ENCODE peak calls at places on chromosome 17, in five cellular contexts. C, Z, F, V and X are unnamed samples. For H3K36me3, the result is how much of the 10 kb centered on the place peaks cover.

GRCh38 chr17:51653902-51654301 is 393.6 kb downstream of the UTP18 start:
- DNase-seq in C (no peak), Z (peak), V (no peak), F (no peak), X (no peak)

GRCh38 chr17:2259769-2260536 is 43.6 kb downstream of the SMG6 start:
- DNase-seq in F (no peak), Z (no peak), V (peak), C (no peak), X (no peak)

GRCh38 chr17:18139498-18139897 is 30.9 kb downstream of the MYO15A start:
- DNase-seq in Z (no peak), V (no peak), C (no peak), F (no peak), X (no peak)

GRCh38 chr17:45130640-45131293 is 1.5 kb downstream of the PLCD3 start:
- DNase-seq in V (no peak), C (no peak), Z (peak), F (no peak), X (no peak)

GRCh38 chr17:79226037-79226436 is 151.4 kb downstream of the ENGASE start:
- DNase-seq in V (no peak), Z (no peak), F (no peak), C (no peak), X (no peak)

GRCh38 chr17:21385281-21385845 is 9.2 kb downstream of the KCNJ12 start:
- DNase-seq in Z (no peak), F (no peak), V (no peak), C (no peak), X (no peak)

GRCh38 chr17:61574542-61575351 is 16.3 kb downstream of the NACA2 start:
- DNase-seq in Z (peak), F (peak), V (peak), C (no peak), X (no peak)

GRCh38 chr17:80177986-80178590 is 8.3 kb downstream of the CARD14 start:
- DNase-seq in Z (peak), F (peak), V (no peak), C (no peak), X (no peak)

GRCh38 chr17:78933959-78934568 is 8.9 kb upstream of the TIMP2 start:
- DNase-seq in Z (peak), F (peak), V (peak), C (peak), X (peak)

GRCh38 chr17:16106161-16106891 is 106.7 kb downstream of the TTC19 start:
- DNase-seq in V (peak), C (no peak), Z (no peak), F (no peak), X (no peak)

GRCh38 chr17:61205406-61205805 is 194.2 kb upstream of the TBX2 start:
- DNase-seq in C (no peak), V (no peak), F (no peak), Z (no peak), X (no peak)

GRCh38 chr17:50864747-50865059 is 1.5 kb downstream of the TOB1 start:
- DNase-seq in V (no peak), F (no peak), Z (no peak), C (no peak), X (no peak)

GRCh38 chr17:14200354-14200753 is 36.3 kb downstream of the CDRT15 start:
- DNase-seq in Z (no peak), V (no peak), C (no peak), F (no peak), X (no peak)

GRCh38 chr17:17349724-17350106 is 46.5 kb downstream of the NT5M start:
- DNase-seq in Z (peak), V (no peak), C (no peak), F (no peak), X (no peak)

GRCh38 chr17:17700251-17700969 is 19.2 kb downstream of the RAI1 start:
- DNase-seq in F (no peak), V (no peak), C (no peak), Z (peak), X (no peak)

GRCh38 chr17:56798916-56799315 is 34.8 kb downstream of the C17orf67 start:
- DNase-seq in V (no peak), F (no peak), C (no peak), Z (peak), X (no peak)

GRCh38 chr17:81097943-81098308 is 63.0 kb downstream of the BAIAP2 start:
- DNase-seq in V (peak), C (peak), Z (no peak), F (peak), X (no peak)

GRCh38 chr17:28574536-28574935 is 2.2 kb downstream of the ALDOC start:
- DNase-seq in V (no peak), F (no peak), C (no peak), Z (no peak), X (no peak)

GRCh38 chr17:37476431-37477130 is 13.1 kb upstream of the DUSP14 start:
- DNase-seq in C (no peak), F (no peak), V (peak), Z (no peak), X (no peak)

GRCh38 chr17:17384961-17385360 is 81.8 kb downstream of the NT5M start:
- DNase-seq in V (no peak), Z (no peak), F (no peak), C (no peak), X (no peak)

GRCh38 chr17:1091885-1092284 is 87.9 kb downstream of the ABR start:
- DNase-seq in F (no peak), C (no peak), Z (no peak), V (no peak), X (no peak)

GRCh38 chr17:11628374-11628773 is 30.1 kb downstream of the DNAH9 start:
- DNase-seq in Z (peak), C (no peak), F (no peak), V (no peak), X (no peak)

DNA sequence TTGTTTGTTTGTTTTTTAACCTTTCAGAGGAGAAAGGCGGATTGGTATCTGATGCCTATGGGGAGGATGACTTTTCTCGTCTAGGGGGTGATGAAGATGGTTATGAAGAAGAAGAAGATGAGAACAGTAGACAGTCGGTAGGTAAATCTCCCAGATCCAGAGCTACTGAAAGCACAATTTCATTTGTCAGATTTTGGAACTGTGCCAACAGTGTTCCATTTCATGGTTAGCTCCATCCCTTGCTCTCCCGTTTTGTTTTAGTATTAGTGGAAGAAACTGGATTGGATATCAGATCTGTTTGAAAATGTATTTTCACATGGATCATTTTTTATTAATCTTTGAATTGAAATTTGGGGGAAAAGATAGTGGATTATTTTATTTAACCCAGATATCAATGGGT is 1.4 kb downstream of the SAP30BP start:
- DNase-seq in C (no peak), Z (no peak), F (no peak), V (no peak), X (no peak)
- H3K36me3 ChIP-seq in C (under half), Z (under half), F (under half), V (under half), X (under half)

GRCh38 chr17:39196191-39196819 is 1.2 kb downstream of the CACNB1 start:
- DNase-seq in C (no peak), V (no peak), Z (no peak), F (no peak), X (no peak)

GRCh38 chr17:39194089-39194984 is 3.1 kb downstream of the CACNB1 start:
- DNase-seq in V (peak), Z (peak), C (peak), F (peak), X (no peak)

GRCh38 chr17:39196820-39197331 is 593 bp downstream of the CACNB1 start:
- DNase-seq in Z (peak), V (peak), F (no peak), C (peak), X (no peak)

GRCh38 chr17:39194985-39195524 is 2.4 kb downstream of the CACNB1 start:
- DNase-seq in F (no peak), Z (peak), V (no peak), C (no peak), X (no peak)

DNA sequence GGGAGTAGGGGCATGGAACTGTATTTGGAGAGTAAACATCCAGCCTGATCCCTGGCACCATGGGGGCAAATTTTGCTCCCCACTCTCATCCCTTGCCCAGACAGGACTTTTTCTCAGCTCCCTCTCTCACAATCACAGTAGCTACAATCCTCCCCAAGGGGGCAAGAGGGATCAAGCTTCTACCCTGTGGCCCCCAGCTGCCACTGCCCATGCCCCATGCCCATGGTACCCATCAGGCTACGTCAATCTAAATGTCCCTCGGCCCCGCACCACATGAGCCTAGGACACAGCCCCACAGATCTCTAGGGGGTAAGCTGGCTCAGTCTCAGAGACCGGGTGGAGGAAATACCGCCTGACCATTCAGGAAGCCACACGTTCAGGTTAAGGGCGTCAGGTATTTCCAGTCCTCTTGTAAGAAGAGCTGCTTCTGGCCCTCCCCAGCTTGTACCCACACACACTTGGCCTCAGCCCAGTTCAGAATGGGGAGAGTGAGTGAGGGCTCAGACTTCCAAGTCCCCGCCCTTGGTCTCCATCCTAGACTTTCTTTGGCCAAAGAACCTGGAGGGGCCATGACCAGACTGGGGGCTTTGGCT is 1.8 kb downstream of the CACNB1 start:
- DNase-seq in C (peak), V (no peak), Z (no peak), F (no peak), X (no peak)
- H3K4me3 ChIP-seq in C (peak), V (no peak), Z (peak), F (peak), X (no peak)

GRCh38 chr17:40921026-40921425 is 16.4 kb downstream of the KRT23 start:
- DNase-seq in F (no peak), C (no peak), Z (no peak), V (no peak), X (no peak)
- H3K36me3 ChIP-seq in F (under half), C (under half), Z (under half), V (under half), X (under half)

DNA sequence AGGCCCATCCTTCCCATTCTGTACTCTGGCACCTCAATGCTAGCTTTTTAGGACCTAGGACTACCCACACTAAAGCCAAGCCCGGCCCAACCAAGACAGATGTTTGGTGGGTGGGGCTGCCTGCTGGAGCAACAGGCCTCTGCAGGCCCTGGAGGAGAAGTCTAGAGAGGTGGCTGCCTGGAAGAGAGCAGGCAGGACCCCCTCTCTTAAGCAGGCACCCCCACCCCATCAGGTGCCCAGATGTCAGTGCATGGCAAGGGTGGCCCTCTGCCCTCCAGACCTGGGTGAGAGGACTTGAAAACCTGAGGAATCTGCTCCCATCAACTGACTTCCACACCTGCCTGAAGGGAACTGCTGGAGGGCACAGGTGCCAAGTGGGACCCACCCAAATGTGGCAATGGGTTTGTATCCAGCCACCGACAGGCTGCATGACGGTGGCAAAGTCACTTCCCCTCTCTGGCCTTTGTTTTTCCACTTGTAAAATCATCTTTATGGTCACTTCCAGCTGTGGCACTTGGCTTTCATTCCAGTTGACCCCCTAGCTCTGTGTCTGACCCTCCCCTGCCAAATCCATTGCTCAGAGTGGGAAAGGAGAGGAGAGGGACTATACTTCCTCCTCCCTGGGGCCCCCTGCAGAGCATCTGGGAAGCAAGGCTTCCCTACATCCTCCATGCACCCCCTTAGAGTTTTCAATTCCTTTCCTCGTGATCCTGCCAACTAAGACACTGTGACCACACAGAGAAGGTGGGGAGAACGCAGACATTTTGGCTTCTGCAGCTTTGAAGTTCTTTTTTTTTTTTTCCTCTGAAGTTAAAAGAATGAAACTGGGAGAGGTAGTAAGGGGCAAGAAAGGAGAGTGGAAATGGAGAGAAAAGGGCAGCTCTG is 1.6 kb upstream of the STAT5A start:
- DNase-seq in F (no peak), Z (peak), V (no peak), C (peak), X (no peak)
- H3K4me3 ChIP-seq in F (no peak), Z (no peak), V (no peak), C (peak), X (no peak)

GRCh38 chr17:64536913-64537312 is 30.1 kb downstream of the CEP95 start:
- DNase-seq in F (no peak), Z (no peak), C (no peak), V (no peak), X (no peak)
- H3K36me3 ChIP-seq in F (half or more), Z (under half), C (half or more), V (under half), X (under half)

DNA sequence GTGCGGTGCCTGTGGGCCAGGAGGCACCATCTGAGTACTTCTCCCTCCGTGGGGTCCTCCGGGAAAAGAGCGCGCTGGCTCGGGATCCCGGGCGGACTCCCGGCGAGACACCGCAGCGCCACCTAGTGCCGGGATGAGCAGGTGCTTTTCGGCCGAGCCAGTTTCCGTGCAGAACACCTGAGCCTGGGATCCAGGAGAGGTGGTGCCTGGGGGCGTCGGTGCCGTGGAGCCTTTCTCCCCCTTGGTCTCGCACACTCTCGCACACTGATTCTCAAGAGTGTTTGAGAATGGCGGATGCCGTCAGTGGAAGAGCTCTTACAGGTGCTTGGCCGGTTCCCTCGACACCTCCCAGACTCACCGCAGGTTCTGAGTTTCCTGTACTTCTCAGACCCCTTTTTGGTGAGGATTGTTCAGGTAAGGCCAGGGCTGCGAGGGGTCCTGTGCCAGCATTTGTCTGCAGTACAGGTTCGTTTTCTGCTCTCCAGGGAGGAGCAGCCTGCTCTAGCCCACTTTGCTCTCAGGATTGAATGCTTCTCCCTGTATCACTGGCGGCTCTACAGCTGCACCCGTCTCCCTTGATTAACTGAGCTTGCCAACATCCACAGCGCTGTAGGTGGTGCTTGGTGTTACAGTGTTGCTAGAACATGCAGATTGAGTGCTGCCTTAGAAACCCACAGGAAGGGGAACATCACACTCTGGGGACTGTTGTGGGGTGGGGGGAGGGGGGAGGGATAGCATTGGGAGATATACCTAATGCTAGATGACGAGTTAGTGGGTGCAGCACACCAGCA is 23.4 kb downstream of the TBCD start:
- DNase-seq in C (no peak), F (no peak), V (peak), Z (peak), X (no peak)
- H3K4me3 ChIP-seq in C (no peak), F (no peak), V (no peak), Z (no peak), X (no peak)

DNA sequence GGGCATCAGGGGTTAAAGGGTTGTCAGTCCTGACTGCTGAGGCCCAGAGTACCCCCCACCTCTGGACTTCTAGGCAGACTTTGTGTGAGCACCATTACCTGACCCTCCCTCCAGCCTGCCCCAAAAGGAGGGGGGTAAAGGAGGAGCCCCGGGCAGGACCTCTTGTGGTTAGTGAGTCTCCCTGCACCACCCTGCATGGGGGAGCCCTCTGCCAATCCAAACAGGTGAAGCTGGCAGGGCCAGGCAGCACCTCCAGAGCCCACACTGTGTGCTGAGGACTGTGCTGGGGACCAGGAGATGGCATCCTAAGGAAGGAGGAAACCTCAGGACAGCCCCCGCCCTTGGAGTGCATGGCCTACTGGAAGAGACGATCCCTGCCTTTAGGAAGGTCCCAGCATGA is 2.6 kb upstream of the KRT14 start:
- DNase-seq in V (no peak), C (no peak), Z (peak), F (no peak), X (no peak)
- H3K36me3 ChIP-seq in V (under half), C (under half), Z (under half), F (under half), X (under half)

DNA sequence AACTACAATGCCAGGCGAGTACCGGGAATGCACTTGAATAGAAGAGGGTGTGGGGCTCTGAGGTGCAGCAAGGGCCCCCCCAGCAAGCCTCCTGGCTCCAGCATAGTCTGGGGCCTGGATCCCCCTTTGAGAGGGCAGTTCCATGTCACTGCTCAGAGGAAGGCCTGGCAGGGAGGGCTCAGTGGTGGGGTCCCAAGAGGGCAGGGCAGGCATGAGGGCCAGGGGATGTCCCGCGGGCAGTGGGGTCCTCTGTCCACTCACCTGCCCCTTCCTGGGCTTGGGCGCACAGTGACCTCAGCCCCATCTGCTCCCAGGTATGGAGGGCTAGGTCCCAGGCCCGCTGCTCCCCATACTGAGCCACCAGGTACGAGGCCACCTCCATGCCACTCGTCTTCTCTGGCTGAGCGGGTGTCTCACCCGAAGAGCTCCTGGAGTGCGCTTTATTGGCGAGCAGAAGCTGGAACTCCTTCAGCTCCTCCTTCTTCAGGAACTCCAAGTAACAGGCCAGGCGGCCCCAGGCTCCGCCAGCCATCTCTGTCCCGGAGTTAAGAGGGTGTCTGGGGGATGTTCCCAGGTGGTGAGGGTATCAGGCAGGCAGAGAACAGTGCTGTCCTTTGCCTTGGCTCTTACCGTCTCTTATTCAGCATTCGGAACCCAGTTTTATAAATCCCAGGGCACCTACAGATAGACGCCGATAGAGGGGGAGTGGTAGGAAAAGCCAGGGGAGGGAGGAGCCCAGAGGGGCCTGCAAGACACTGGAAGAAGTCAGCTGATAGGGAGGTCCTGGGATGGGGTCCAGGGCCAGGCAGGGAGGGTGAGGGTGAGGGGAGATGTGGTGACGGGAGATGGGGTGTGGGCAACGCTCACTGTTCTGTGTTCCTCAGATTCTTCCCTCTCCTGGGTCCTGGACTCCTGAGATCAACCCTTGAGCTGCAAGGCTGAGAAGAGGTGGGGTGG is 605 bp downstream of the NLRP1 start:
- DNase-seq in F (no peak), V (no peak), C (peak), Z (no peak), X (no peak)
- H3K4me3 ChIP-seq in F (peak), V (no peak), C (peak), Z (no peak), X (no peak)